ENCODE peak calls at places on chromosomes 11 and 22, in five cellular contexts. U, F, K, L and A are unnamed samples.

GRCh38 chr11:70091651-70092050 is 13.5 kb downstream of the ANO1 start:
- DNase-seq in U (no peak), F (no peak), K (no peak), L (no peak), A (no peak)

GRCh38 chr11:95991101-95991500 is 67.2 kb upstream of the MTMR2 start:
- DNase-seq in U (no peak), F (peak), K (no peak), L (no peak), A (no peak)

GRCh38 chr11:111540114-111540920 is at the start of gene LAYN:
- DNase-seq in U (peak), F (no peak), K (peak), L (peak), A (no peak)

GRCh38 chr11:24819863-24820434 is 323.1 kb downstream of the LUZP2 start:
- DNase-seq in U (no peak), F (no peak), K (no peak), L (no peak), A (no peak)

GRCh38 chr22:27609411-27610029 is 192.0 kb downstream of the MN1 start:
- DNase-seq in U (no peak), F (no peak), K (no peak), L (no peak), A (no peak)

GRCh38 chr11:71499125-71499524 is 27.9 kb upstream of the KRTAP5-7 start:
- DNase-seq in U (no peak), F (no peak), K (no peak), L (no peak), A (no peak)

GRCh38 chr11:61902313-61902712 is 11.0 kb upstream of the FADS3 start:
- DNase-seq in U (no peak), F (no peak), K (no peak), L (no peak), A (no peak)

GRCh38 chr11:72735495-72736027 is 16.6 kb downstream of the ARAP1 start:
- DNase-seq in U (no peak), F (peak), K (no peak), L (no peak), A (no peak)

GRCh38 chr11:20835561-20835960 is 166.2 kb downstream of the NELL1 start:
- DNase-seq in U (no peak), F (no peak), K (no peak), L (no peak), A (no peak)

GRCh38 chr11:92325416-92325815 is 100.8 kb downstream of the FAT3 start:
- DNase-seq in U (no peak), F (no peak), K (no peak), L (no peak), A (no peak)